ENCODE peak calls at places on chromosome 4, in eight cellular contexts. O is breast epithelium, P is stomach, I is upper lobe of left lung, Q is HCT116, M is sigmoid colon, F is transverse colon, U is spleen. E is an unnamed sample. For H3K4me1, the result is how much of the 10 kb centered on the place peaks cover.

GRCh38 chr4:155339588-155339987 is 37.2 kb downstream of the MAP9 start:
- DNase-seq in P (no peak), F (no peak), U (no peak), O (no peak), I (no peak), Q (no peak), M (no peak), E (no peak)

GRCh38 chr4:148514041-148514440 is 71.8 kb upstream of the NR3C2 start:
- DNase-seq in M (no peak), Q (no peak), U (no peak), I (no peak), P (no peak), F (no peak), O (no peak), E (no peak)

GRCh38 chr4:77586953-77587383 is 18.7 kb upstream of the CXCL13 start:
- DNase-seq in Q (no peak), M (no peak), U (peak), P (no peak), F (peak), I (no peak), O (no peak), E (no peak)

GRCh38 chr4:140220053-140220452 is 66.1 kb upstream of the MAML3 start:
- DNase-seq in M (no peak), I (no peak), P (no peak), F (no peak), Q (no peak), U (no peak), O (no peak), E (no peak)

GRCh38 chr4:186557486-186557885 is 2.1 kb upstream of the MTNR1A start:
- DNase-seq in O (no peak), M (no peak), Q (no peak), F (no peak), U (no peak), I (no peak), P (no peak), E (no peak)

GRCh38 chr4:41318839-41319530 is 62.3 kb downstream of the UCHL1 start:
- DNase-seq in U (no peak), O (peak), I (no peak), M (no peak), F (no peak), Q (no peak), P (no peak), E (no peak)

GRCh38 chr4:88706574-88706973 is 8.9 kb upstream of the NAP1L5 start:
- DNase-seq in U (no peak), I (no peak), O (no peak), F (no peak), M (no peak), P (no peak), Q (no peak), E (no peak)

GRCh38 chr4:101753702-101754101 is 36.8 kb upstream of the BANK1 start:
- DNase-seq in F (no peak), P (no peak), O (no peak), I (no peak), U (no peak), Q (no peak), M (no peak), E (no peak)

GRCh38 chr4:3226467-3226866 is 22.5 kb upstream of the MSANTD1 start:
- DNase-seq in O (peak), I (peak), F (peak), U (no peak), M (no peak), P (peak), Q (no peak), E (no peak)

GRCh38 chr4:177190995-177191568 is 118.6 kb upstream of the NEIL3 start:
- DNase-seq in U (no peak), P (no peak), M (no peak), Q (no peak), I (no peak), O (no peak), F (no peak), E (no peak)

GRCh38 chr4:182245041-182245440 is 1.8 kb downstream of the TENM3 start:
- DNase-seq in P (no peak), Q (no peak), F (no peak), U (no peak), I (no peak), O (no peak), M (no peak), E (no peak)

GRCh38 chr4:101102114-101102752 is 245.1 kb downstream of the PPP3CA start:
- DNase-seq in M (peak), I (no peak), F (peak), U (no peak), Q (no peak), P (peak), O (peak), E (no peak)

GRCh38 chr4:151854731-151855130 is 93.9 kb upstream of the GATB start:
- DNase-seq in U (no peak), P (no peak), Q (no peak), I (no peak), M (no peak), F (no peak), O (no peak), E (no peak)

GRCh38 chr4:6549890-6550620 is 24.9 kb upstream of the MAN2B2 start:
- DNase-seq in I (no peak), O (no peak), F (no peak), U (no peak), P (no peak), Q (no peak), M (no peak), E (no peak)

GRCh38 chr4:105453550-105454201 is 20.2 kb downstream of the PPA2 start:
- DNase-seq in P (no peak), U (no peak), F (no peak), M (no peak), I (no peak), O (no peak), Q (no peak), E (no peak)

GRCh38 chr4:15378055-15378454 is 49.8 kb upstream of the C1QTNF7 start:
- DNase-seq in M (no peak), F (no peak), Q (no peak), I (no peak), O (no peak), U (no peak), P (no peak), E (no peak)

GRCh38 chr4:71833175-71833900 is 49.5 kb upstream of the GC start:
- DNase-seq in F (peak), P (peak), M (no peak), I (no peak), O (no peak), U (peak), Q (no peak), E (no peak)

GRCh38 chr4:138869631-138870030 is 145.9 kb upstream of the NOCT start:
- DNase-seq in F (no peak), U (no peak), Q (no peak), M (no peak), P (no peak), O (no peak), I (no peak), E (no peak)

GRCh38 chr4:146976145-146976544 is 30.5 kb upstream of the TTC29 start:
- DNase-seq in Q (no peak), P (no peak), U (no peak), M (no peak), O (no peak), I (no peak), F (no peak), E (no peak)

GRCh38 chr4:19429684-19430083 is 822.0 kb upstream of the SLIT2 start:
- DNase-seq in F (no peak), U (no peak), O (no peak), Q (no peak), M (no peak), P (no peak), I (no peak), E (no peak)

GRCh38 chr4:25680580-25680979 is 24.9 kb downstream of the SLC34A2 start:
- DNase-seq in F (no peak), Q (no peak), P (no peak), O (no peak), U (no peak), M (no peak), I (no peak), E (no peak)

GRCh38 chr4:133537882-133538281 is 388.8 kb downstream of the PCDH10 start:
- DNase-seq in M (no peak), P (no peak), F (no peak), O (no peak), Q (no peak), U (no peak), I (no peak), E (no peak)

GRCh38 chr4:134408897-134409296 is 207.3 kb upstream of the PABPC4L start:
- DNase-seq in O (no peak), I (no peak), U (no peak), P (no peak), M (no peak), F (no peak), Q (no peak), E (no peak)

GRCh38 chr4:3468154-3468553 is 5.0 kb downstream of the DOK7 start:
- DNase-seq in U (peak), F (no peak), Q (no peak), M (no peak), O (no peak), P (no peak), I (no peak), E (no peak)

GRCh38 chr4:6561706-6562371 is 13.2 kb upstream of the MAN2B2 start:
- DNase-seq in M (no peak), Q (no peak), P (no peak), I (no peak), O (no peak), F (no peak), U (no peak), E (no peak)

GRCh38 chr4:98771959-98772619 is 113.7 kb upstream of the TSPAN5 start:
- DNase-seq in U (no peak), F (peak), I (no peak), O (no peak), Q (no peak), P (no peak), M (no peak), E (no peak)

GRCh38 chr4:30269850-30270249 is 450.3 kb upstream of the PCDH7 start:
- DNase-seq in I (no peak), Q (peak), O (no peak), P (no peak), M (no peak), F (no peak), U (no peak), E (no peak)

GRCh38 chr4:156892695-156893211 is 78.8 kb downstream of the PDGFC start:
- DNase-seq in I (no peak), Q (no peak), U (no peak), F (no peak), P (no peak), M (no peak), O (no peak), E (no peak)

DNA sequence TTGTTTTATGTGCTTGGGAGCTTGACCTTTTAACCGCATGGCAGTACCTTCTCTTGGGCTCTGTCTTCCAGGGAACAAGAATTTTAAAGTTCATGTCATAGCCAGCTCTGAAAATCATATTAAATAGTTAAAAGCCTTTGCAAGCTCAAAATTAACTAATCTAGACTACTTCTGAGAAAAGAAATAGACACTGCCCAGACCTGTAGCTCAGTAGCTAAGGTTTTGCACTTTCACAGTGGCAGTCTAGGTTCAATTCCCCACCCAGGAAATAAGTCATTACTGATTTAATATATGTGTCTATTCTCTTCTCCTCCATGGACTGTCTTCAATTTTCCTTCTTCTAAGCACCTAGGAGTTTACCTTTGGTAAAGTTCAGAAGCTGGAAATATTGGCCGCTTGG is 27.4 kb downstream of the HSD17B11 start:
- DNase-seq in F (no peak), M (no peak), U (no peak), Q (no peak), I (no peak), O (no peak), P (no peak), E (no peak)
- TF ChIP-seq POLR2AphosphoS5 in F (no peak), M (no peak), U (no peak), Q (no peak), I (no peak), O (no peak), P (no peak), E (no peak)

DNA sequence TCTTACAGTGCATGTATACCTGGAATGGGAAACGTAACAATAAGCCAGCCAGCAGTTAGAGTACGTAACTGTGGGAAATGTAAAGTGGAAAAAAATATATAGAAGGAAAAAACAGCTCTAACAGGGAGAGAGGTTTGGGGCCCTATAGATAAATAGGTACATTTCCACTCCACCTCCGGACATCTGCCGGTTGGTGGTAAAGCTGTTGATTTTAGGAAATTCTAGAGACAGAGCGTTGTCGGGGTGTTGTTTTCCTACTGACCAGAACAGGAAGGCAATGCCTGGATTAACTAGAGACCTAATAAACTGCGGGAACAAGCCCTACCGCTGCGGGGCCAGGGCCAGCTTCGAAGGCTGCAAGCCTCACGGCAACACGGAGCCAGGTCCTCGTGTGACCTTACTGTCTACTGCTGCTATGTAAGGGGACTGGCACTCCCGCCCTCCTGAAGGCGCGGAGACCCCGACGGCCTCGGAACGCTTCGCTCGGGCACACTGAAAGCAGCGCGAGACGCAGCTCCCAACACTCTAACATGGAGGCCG is 757 bp upstream of the CDKN2AIP start:
- DNase-seq in F (no peak), M (peak), I (no peak), U (no peak), Q (no peak), P (no peak), O (no peak), E (peak)
- H3K4me1 ChIP-seq in F (under half), M (under half), I (under half), U (under half), Q (under half), P (under half), O (under half), E (under half)

DNA sequence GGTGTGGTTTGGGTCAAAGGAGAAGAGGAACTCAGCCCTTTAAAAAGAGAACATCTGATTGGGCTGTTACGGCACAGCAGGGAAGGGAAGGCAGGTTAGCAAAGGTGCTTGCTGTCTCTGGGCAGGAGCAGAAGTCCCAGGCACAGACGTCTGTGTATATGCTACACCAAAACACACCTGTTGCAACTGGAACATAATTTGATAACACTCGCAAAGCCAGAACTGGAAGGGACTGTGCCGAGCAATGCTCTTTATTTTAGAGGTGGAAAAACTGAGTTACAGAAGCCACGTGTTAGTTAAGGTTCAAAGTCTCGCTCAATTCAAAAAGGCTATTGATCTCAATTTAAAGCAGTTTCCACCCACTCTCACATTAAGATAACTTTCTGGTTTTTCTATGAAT is 2.2 kb upstream of the FAM114A1 start:
- DNase-seq in P (peak), M (no peak), I (no peak), U (no peak), F (peak), O (no peak), Q (no peak), E (no peak)
- TF ChIP-seq POLR2A in P (no peak), M (no peak), I (no peak), U (no peak), F (peak), O (no peak), Q (no peak), E (no peak)

GRCh38 chr4:188987011-188987410 is 847.8 kb downstream of the TRIML1 start:
- DNase-seq in P (no peak), Q (no peak), M (no peak), I (no peak), O (no peak), U (no peak), F (no peak), E (no peak)

GRCh38 chr4:188988131-188988530 is 848.9 kb downstream of the TRIML1 start:
- DNase-seq in F (no peak), Q (no peak), U (no peak), M (no peak), I (no peak), O (no peak), P (no peak), E (no peak)

GRCh38 chr4:188989371-188989770 is 850.1 kb downstream of the TRIML1 start:
- DNase-seq in P (no peak), M (no peak), Q (no peak), I (no peak), U (no peak), F (no peak), O (no peak), E (no peak)

GRCh38 chr4:188984518-188984917 is 845.3 kb downstream of the TRIML1 start:
- DNase-seq in U (no peak), F (no peak), P (no peak), Q (no peak), I (no peak), O (no peak), M (no peak), E (no peak)

DNA sequence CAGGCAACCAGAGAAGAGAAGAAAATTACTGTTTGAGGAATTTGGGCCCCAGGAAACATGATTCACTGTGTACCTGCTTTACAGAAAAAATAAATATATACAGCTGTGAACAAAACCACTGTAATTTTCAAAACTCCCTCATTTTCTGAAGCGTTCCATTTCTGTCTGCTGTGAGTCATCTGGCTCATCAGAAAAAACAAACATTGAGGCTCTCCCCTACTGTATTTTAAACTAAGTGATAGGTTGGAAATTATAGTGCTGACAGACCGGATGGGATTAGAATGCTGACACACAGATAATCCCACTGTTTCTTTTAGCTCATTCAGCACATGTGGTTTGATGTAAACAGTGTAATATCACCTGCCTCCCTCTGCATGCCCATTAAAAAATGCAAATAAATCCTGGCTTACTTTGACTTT is 847.0 kb downstream of the TRIML1 start:
- DNase-seq in Q (no peak), U (no peak), O (no peak), I (no peak), F (no peak), M (no peak), P (no peak), E (no peak)
- TF ChIP-seq POLR2AphosphoS5 in Q (no peak), U (no peak), O (no peak), I (no peak), F (no peak), M (no peak), P (no peak), E (no peak)

GRCh38 chr4:153647975-153648374 is 36.1 kb upstream of the TLR2 start:
- DNase-seq in F (no peak), U (no peak), M (no peak), I (no peak), Q (no peak), P (no peak), O (no peak), E (no peak)
- H3K4me1 ChIP-seq in F (under half), U (half or more), M (under half), I (under half), Q (under half), P (under half), O (under half), E (under half)